ENCODE peak calls at places on chromosomes 6 and 20, in four cellular contexts. One of them, this sample, is unnamed.

GRCh38 chr20:45823949-45824835 is 2.9 kb downstream of the TNNC2 start:
- DNase-seq in HepG2: peak; percentile 51
- DNase-seq in K562: no peak
- DNase-seq in A549: no peak
- DNase-seq in this sample: peak; percentile 77

GRCh38 chr6:154306696-154307095 is 49.9 kb downstream of the IPCEF1 start:
- DNase-seq in HepG2: no peak
- DNase-seq in A549: no peak
- DNase-seq in K562: no peak
- DNase-seq in this sample: no peak

GRCh38 chr6:73580247-73581149 is 59.7 kb upstream of the EEF1A1 start:
- DNase-seq in A549: peak; percentile 77
- DNase-seq in HepG2: peak; percentile 93
- DNase-seq in K562: peak; percentile 93
- DNase-seq in this sample: peak; percentile 94

GRCh38 chr6:583639-584038 is 73.3 kb downstream of the HUS1B start:
- DNase-seq in A549: no peak
- DNase-seq in HepG2: no peak
- DNase-seq in K562: no peak
- DNase-seq in this sample: no peak

GRCh38 chr6:45640811-45641210 is 263.1 kb upstream of the SUPT3H start:
- DNase-seq in A549: no peak
- DNase-seq in K562: no peak
- DNase-seq in HepG2: no peak
- DNase-seq in this sample: no peak

GRCh38 chr6:45438849-45439406 is 61.2 kb upstream of the SUPT3H start:
- DNase-seq in K562: peak; percentile 37
- DNase-seq in HepG2: no peak
- DNase-seq in A549: no peak
- DNase-seq in this sample: no peak

GRCh38 chr20:53284141-53285055 is 309.2 kb downstream of the ZNF217 start:
- DNase-seq in A549: no peak
- DNase-seq in K562: no peak
- DNase-seq in HepG2: no peak
- DNase-seq in this sample: no peak

GRCh38 chr20:10553326-10553984 is 118.3 kb downstream of the SLX4IP start:
- DNase-seq in A549: peak; percentile 54
- DNase-seq in HepG2: peak; percentile 84
- DNase-seq in K562: peak; percentile 58
- DNase-seq in this sample: no peak

GRCh38 chr20:35226775-35227681 is 538 bp downstream of the MMP24 start:
- DNase-seq in K562: peak; percentile 69
- DNase-seq in HepG2: peak; percentile 35
- DNase-seq in A549: peak; percentile 50
- DNase-seq in this sample: no peak

GRCh38 chr6:124684621-124685020 is 277.6 kb upstream of the RNF217 start:
- DNase-seq in K562: no peak
- DNase-seq in A549: no peak
- DNase-seq in HepG2: no peak
- DNase-seq in this sample: no peak

DNA sequence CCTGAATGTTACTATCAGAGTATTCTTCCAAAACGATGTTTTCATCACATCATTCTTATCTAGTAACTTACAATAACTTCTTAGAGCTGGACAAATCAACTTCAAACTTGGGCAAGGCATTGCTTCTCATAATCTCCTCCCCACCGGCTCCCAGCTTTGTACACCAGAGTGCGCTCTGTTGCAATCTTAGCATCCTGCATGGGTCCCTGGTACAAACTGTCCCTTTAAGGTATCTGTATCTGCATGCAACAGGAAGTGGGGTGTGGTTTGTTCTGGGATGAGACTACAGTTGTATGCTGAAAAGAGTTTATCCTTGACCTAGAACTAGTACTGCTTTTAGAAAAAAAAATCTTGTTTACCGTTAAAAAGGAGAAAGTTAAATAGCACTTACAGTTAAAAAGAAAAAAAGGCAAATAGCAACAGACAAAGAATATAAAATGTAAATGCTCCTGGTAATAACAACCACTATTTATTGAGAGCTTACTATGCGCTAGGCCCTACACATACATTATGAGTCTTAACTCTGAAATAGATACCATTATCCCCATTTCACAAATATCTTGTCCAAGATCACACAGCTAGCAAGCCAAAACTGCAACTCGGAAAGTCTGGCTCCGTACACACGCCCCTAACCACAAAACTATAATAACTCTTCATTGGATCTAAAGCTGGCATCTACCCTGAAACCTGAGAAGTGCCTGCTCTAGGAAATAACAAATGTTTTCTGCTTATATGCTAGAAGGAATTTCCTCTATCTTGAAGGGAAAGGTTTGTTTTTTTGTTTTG is 9.8 kb upstream of the HECA start:
- DNase-seq in A549: peak; percentile 9
- DNase-seq in HepG2: peak; percentile 61
- DNase-seq in K562: peak; percentile 64
- DNase-seq in this sample: no peak
- TF ChIP-seq PHF8 in A549: no peak
- TF ChIP-seq PHF8 in HepG2: no peak
- TF ChIP-seq PHF8 in K562: no peak
- TF ChIP-seq PHF8 in this sample: no peak

GRCh38 chr20:32387262-32387661 is 29.1 kb downstream of the ASXL1 start:
- DNase-seq in HepG2: no peak
- DNase-seq in K562: no peak
- DNase-seq in A549: no peak
- DNase-seq in this sample: no peak
- TF ChIP-seq PHF8 in HepG2: no peak
- TF ChIP-seq PHF8 in K562: no peak
- TF ChIP-seq PHF8 in A549: no peak
- TF ChIP-seq PHF8 in this sample: no peak

DNA sequence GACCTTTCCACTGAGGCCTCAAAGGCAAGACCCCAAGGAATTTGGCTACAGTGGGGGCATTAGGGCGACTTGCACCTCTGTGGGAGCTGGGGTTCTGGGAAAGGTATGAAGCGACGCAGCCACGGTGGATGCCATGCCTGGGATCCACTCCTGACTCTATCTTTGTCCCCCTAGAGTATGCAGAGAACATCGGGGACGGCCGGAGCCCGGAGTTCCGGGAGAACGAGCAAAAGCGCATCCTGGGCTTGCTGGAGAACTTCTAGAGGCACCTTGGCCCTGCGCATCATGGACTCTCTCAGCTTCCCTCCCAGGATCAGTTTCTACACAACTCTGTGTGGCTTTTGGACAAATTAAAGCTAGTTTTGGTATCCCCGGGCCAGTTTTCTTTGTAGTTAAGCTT is 31.2 kb upstream of the VSTM2L start:
- DNase-seq in A549: no peak
- DNase-seq in HepG2: no peak
- DNase-seq in K562: no peak
- DNase-seq in this sample: no peak
- TF ChIP-seq PHF8 in A549: no peak
- TF ChIP-seq PHF8 in HepG2: no peak
- TF ChIP-seq PHF8 in K562: no peak
- TF ChIP-seq PHF8 in this sample: no peak

GRCh38 chr6:13513606-13514502 is 26.5 kb upstream of the GFOD1 start:
- DNase-seq in K562: no peak
- DNase-seq in HepG2: no peak
- DNase-seq in A549: no peak
- DNase-seq in this sample: no peak

GRCh38 chr6:13511913-13512717 is 24.7 kb upstream of the GFOD1 start:
- DNase-seq in HepG2: no peak
- DNase-seq in A549: no peak
- DNase-seq in K562: no peak
- DNase-seq in this sample: no peak

GRCh38 chr6:13519839-13520238 is 32.4 kb upstream of the GFOD1 start:
- DNase-seq in HepG2: no peak
- DNase-seq in A549: no peak
- DNase-seq in K562: no peak
- DNase-seq in this sample: no peak

GRCh38 chr6:13512900-13513299 is 25.5 kb upstream of the GFOD1 start:
- DNase-seq in K562: no peak
- DNase-seq in A549: no peak
- DNase-seq in HepG2: no peak
- DNase-seq in this sample: no peak

DNA sequence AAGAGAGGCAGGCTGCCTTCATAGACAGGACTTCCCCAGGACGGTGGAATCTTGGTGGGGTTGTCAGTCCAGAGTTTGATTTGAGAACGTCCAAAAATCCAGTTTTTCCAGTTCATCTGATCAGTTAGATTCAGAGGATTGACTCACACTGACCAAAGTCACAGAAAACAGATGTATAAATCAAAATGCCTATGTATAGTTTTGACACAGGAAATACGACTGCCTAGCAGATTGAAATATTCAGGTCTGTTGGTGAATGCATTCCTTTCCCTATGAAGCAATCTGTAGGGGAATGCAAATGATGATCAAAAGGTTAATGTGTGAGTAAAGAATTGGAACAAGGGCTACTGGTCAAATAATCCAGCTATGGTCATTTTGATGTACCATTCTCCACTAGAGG is 29.7 kb upstream of the GFOD1 start:
- DNase-seq in A549: no peak
- DNase-seq in HepG2: peak; percentile 59
- DNase-seq in K562: no peak
- DNase-seq in this sample: no peak
- TF ChIP-seq PHF8 in A549: no peak
- TF ChIP-seq PHF8 in HepG2: no peak
- TF ChIP-seq PHF8 in K562: no peak
- TF ChIP-seq PHF8 in this sample: no peak

GRCh38 chr20:13009682-13010406 is 1.1 kb downstream of the SPTLC3 start:
- DNase-seq in HepG2: peak; percentile 63
- DNase-seq in A549: no peak
- DNase-seq in K562: no peak
- DNase-seq in this sample: no peak
- TF ChIP-seq PHF8 in HepG2: peak; percentile 13
- TF ChIP-seq PHF8 in A549: no peak
- TF ChIP-seq PHF8 in K562: no peak
- TF ChIP-seq PHF8 in this sample: no peak